ENCODE peak calls at places on chromosomes 7 and 10, in four cellular contexts. Y, E, O and P are unnamed samples. For H3K4me1, the result is how much of the 10 kb centered on the place peaks cover.

GRCh38 chr7:77940647-77941046 is 142.1 kb downstream of the PHTF2 start:
- DNase-seq in Y (peak), E (no peak), O (peak), P (peak)

GRCh38 chr7:118974836-118975235 is 750.3 kb downstream of the ANKRD7 start:
- DNase-seq in Y (no peak), E (no peak), O (no peak), P (no peak)

GRCh38 chr7:155815332-155816191 is 3.3 kb upstream of the SHH start:
- DNase-seq in Y (peak), E (no peak), O (no peak), P (peak)

GRCh38 chr7:150901160-150902035 is 49.1 kb downstream of the AOC1 start:
- DNase-seq in Y (peak), E (no peak), O (no peak), P (no peak)

GRCh38 chr10:133457100-133457841 is 3.5 kb downstream of the SCART1 start:
- DNase-seq in Y (no peak), E (no peak), O (no peak), P (no peak)

GRCh38 chr10:105952153-105952552 is 1212.4 kb downstream of the SORCS1 start:
- DNase-seq in Y (no peak), E (peak), O (no peak), P (no peak)

GRCh38 chr7:32616625-32617024 is 121.3 kb downstream of the AVL9 start:
- DNase-seq in Y (peak), E (no peak), O (no peak), P (peak)

GRCh38 chr10:92418221-92418620 is 127.3 kb downstream of the MARCHF5 start:
- DNase-seq in Y (no peak), E (no peak), O (no peak), P (no peak)

GRCh38 chr10:64430690-64431323 is 909.6 kb downstream of the REEP3 start:
- DNase-seq in Y (no peak), E (no peak), O (peak), P (no peak)

GRCh38 chr10:87818505-87819273 is 663 bp upstream of the ATAD1 start:
- DNase-seq in Y (peak), E (peak), O (no peak), P (peak)

GRCh38 chr10:75019360-75019759 is 92.1 kb upstream of the SAMD8 start:
- DNase-seq in Y (no peak), E (no peak), O (no peak), P (peak)

GRCh38 chr10:75020168-75020567 is 91.3 kb upstream of the SAMD8 start:
- DNase-seq in Y (no peak), E (no peak), O (no peak), P (no peak)

GRCh38 chr10:75018233-75018632 is 93.2 kb upstream of the SAMD8 start:
- DNase-seq in Y (no peak), E (no peak), O (no peak), P (no peak)

GRCh38 chr10:75016290-75016689 is 95.2 kb upstream of the SAMD8 start:
- DNase-seq in Y (no peak), E (no peak), O (no peak), P (no peak)

GRCh38 chr10:75018873-75019272 is 92.6 kb upstream of the SAMD8 start:
- DNase-seq in Y (no peak), E (no peak), O (no peak), P (no peak)
- H3K4me1 ChIP-seq in Y (under half), E (under half), O (under half), P (under half)

GRCh38 chr7:5702876-5703571 is 78.4 kb downstream of the RNF216 start:
- DNase-seq in Y (no peak), E (no peak), O (no peak), P (no peak)
- TF ChIP-seq ESRRA in Y (no peak), E (no peak), O (no peak), P (no peak)

DNA sequence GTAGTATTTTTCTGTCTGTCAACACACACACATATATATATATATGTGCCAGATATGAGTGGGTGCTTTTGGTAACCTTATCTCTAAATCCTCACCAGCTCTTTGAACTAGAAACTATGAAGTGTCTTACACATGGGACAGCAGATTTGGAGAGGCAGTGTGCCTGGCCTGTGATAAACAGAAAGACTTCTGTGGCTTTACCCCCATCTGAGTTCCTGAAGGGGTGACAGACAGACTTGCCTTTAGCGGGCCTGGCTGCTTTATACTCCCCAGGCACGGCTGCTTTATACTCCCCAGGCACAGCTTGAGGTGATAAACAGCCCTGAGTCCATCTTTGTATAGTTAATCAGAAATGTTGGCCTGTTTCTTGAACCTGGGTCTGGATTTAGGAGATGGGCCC is 5.6 kb downstream of the BAG3 start:
- DNase-seq in Y (peak), E (no peak), O (no peak), P (no peak)
- H3K4me1 ChIP-seq in Y (half or more), E (under half), O (half or more), P (half or more)

GRCh38 chr7:44184221-44184873 is 4.9 kb downstream of the GCK start:
- DNase-seq in Y (no peak), E (no peak), O (no peak), P (peak)
- TF ChIP-seq ESRRA in Y (no peak), E (no peak), O (no peak), P (no peak)